ENCODE peak calls at places on chromosomes 16 and 17, in eight cellular contexts. M is mucosa of descending colon; R is transverse colon; T is AG04450; X is right cardiac atrium; J is NCI-H1092 treated with DMSO at 0.1 percent for 48 hours; G is fibroblast of the aortic adventitia; P is activated CD4-positive, alpha-beta T cell treated with anti-CD3 and anti-CD28 coated beads, Interleukin-2, amount 50 U/mL, for 24 hours. N is an unnamed sample.

GRCh38 chr16:17238285-17239028 is 232.3 kb downstream of the XYLT1 start:
- DNase-seq in M (no peak), R (no peak), T (no peak), X (no peak), J (no peak), G (no peak), P (no peak), N (no peak)

GRCh38 chr16:30185683-30186421 is 2.5 kb downstream of the CORO1A start:
- DNase-seq in M (peak; percentile 91), R (peak; percentile 73), T (no peak), X (peak; percentile 85), J (no peak), G (no peak), P (peak; percentile 61), N (no peak)

GRCh38 chr16:88882358-88883030 is 16.0 kb upstream of the PABPN1L start:
- DNase-seq in M (peak; percentile 85), R (peak; percentile 65), T (no peak), X (no peak), J (no peak), G (no peak), P (no peak), N (no peak)

GRCh38 chr17:73901661-73902415 is 257.6 kb upstream of the SDK2 start:
- DNase-seq in M (peak; percentile 78), R (peak; percentile 72), T (no peak), X (peak; percentile 84), J (no peak), G (no peak), P (no peak), N (no peak)

GRCh38 chr17:72063262-72063661 is 57.6 kb upstream of the SOX9 start:
- DNase-seq in M (no peak), R (no peak), T (no peak), X (no peak), J (peak; percentile 80), G (no peak), P (no peak), N (no peak)

GRCh38 chr16:17831330-17831729 is 360.6 kb upstream of the XYLT1 start:
- DNase-seq in M (no peak), R (no peak), T (no peak), X (no peak), J (no peak), G (no peak), P (no peak), N (no peak)

GRCh38 chr16:22424161-22424937 is 49.9 kb upstream of the CDR2 start:
- DNase-seq in M (no peak), R (peak; percentile 18), T (no peak), X (peak; percentile 62), J (no peak), G (peak; percentile 74), P (no peak), N (no peak)

GRCh38 chr16:14486520-14487303 is 143.3 kb downstream of the PARN start:
- DNase-seq in M (no peak), R (peak; percentile 82), T (peak; percentile 86), X (peak; percentile 84), J (no peak), G (peak; percentile 98), P (no peak), N (peak; percentile 97)

GRCh38 chr17:17682737-17683675 is 1.7 kb downstream of the RAI1 start:
- DNase-seq in M (peak; percentile 77), R (peak; percentile 75), T (peak; percentile 59), X (peak; percentile 89), J (peak; percentile 16), G (peak; percentile 89), P (peak; percentile 38), N (peak; percentile 68)

GRCh38 chr16:80417706-80418105 is 123.1 kb upstream of the DYNLRB2 start:
- DNase-seq in M (no peak), R (no peak), T (no peak), X (no peak), J (no peak), G (no peak), P (no peak), N (no peak)

GRCh38 chr16:11315499-11315898 is 29.8 kb upstream of the RMI2 start:
- DNase-seq in M (no peak), R (no peak), T (no peak), X (no peak), J (no peak), G (no peak), P (no peak), N (peak; percentile 99)

GRCh38 chr17:37429442-37429841 is 22.8 kb downstream of the TADA2A start:
- DNase-seq in M (no peak), R (no peak), T (no peak), X (no peak), J (no peak), G (no peak), P (no peak), N (no peak)

GRCh38 chr17:44610871-44611270 is 45.4 kb upstream of the MEIOC start:
- DNase-seq in M (no peak), R (no peak), T (no peak), X (no peak), J (peak; percentile 17), G (peak; percentile 64), P (no peak), N (no peak)

GRCh38 chr17:74276561-74277009 is 2.6 kb downstream of the DNAI2 start:
- DNase-seq in M (no peak), R (no peak), T (no peak), X (peak; percentile 66), J (no peak), G (peak; percentile 65), P (no peak), N (no peak)

GRCh38 chr17:17300624-17301568 is 2.3 kb upstream of the NT5M start:
- DNase-seq in M (peak; percentile 71), R (peak; percentile 52), T (no peak), X (peak; percentile 79), J (no peak), G (peak; percentile 37), P (peak; percentile 39), N (no peak)